ENCODE peak calls at places on chromosomes 2 and 18, in seven cellular contexts. Q, Z, K, L, J, C and B are unnamed samples.
A peak's percentile ranks its signal among the peaks of the same experiment; 100 is the strongest.

GRCh38 chr2:218400930-218401833 is 1.5 kb downstream of the CTDSP1 start:
- DNase-seq in Q (peak; percentile 98), Z (peak; percentile 46), K (peak; percentile 66), L (peak; percentile 38), J (no peak), C (peak; percentile 89), B (peak; percentile 34)

GRCh38 chr18:52903858-52904257 is 563.9 kb downstream of the DCC start:
- DNase-seq in Q (peak; percentile 52), Z (peak; percentile 71), K (peak; percentile 69), L (peak; percentile 35), J (peak; percentile 26), C (no peak), B (peak; percentile 11)

GRCh38 chr2:105576440-105577241 is 168.1 kb upstream of the NCK2 start:
- DNase-seq in Q (no peak), Z (no peak), K (no peak), L (no peak), J (peak; percentile 53), C (no peak), B (peak; percentile 66)

GRCh38 chr2:151347904-151348303 is 9.5 kb upstream of the TNFAIP6 start:
- DNase-seq in Q (no peak), Z (no peak), K (no peak), L (no peak), J (no peak), C (no peak), B (no peak)

GRCh38 chr2:127174176-127174575 is 45.9 kb downstream of the CYP27C1 start:
- DNase-seq in Q (no peak), Z (no peak), K (peak; percentile 24), L (no peak), J (peak; percentile 55), C (peak; percentile 70), B (no peak)

GRCh38 chr18:7417742-7418141 is 149.4 kb upstream of the PTPRM start:
- DNase-seq in Q (no peak), Z (no peak), K (no peak), L (no peak), J (peak; percentile 64), C (no peak), B (no peak)

GRCh38 chr2:79370976-79371550 is 141.8 kb upstream of the CTNNA2 start:
- DNase-seq in Q (no peak), Z (no peak), K (no peak), L (no peak), J (no peak), C (no peak), B (no peak)

GRCh38 chr2:146661494-146662096 is 1183.2 kb upstream of the ACVR2A start:
- DNase-seq in Q (no peak), Z (no peak), K (no peak), L (no peak), J (peak; percentile 56), C (no peak), B (no peak)

GRCh38 chr2:86027196-86027912 is 78.3 kb downstream of the POLR1A start:
- DNase-seq in Q (no peak), Z (no peak), K (no peak), L (no peak), J (no peak), C (no peak), B (no peak)

GRCh38 chr2:70974592-70974991 is 3.8 kb upstream of the ANKRD53 start:
- DNase-seq in Q (no peak), Z (no peak), K (no peak), L (no peak), J (no peak), C (peak; percentile 40), B (no peak)

GRCh38 chr2:218179782-218180181 is 13.0 kb upstream of the CXCR1 start:
- DNase-seq in Q (no peak), Z (no peak), K (no peak), L (no peak), J (no peak), C (no peak), B (no peak)

GRCh38 chr2:74464406-74464805 is 776 bp downstream of the MOGS start:
- DNase-seq in Q (no peak), Z (no peak), K (no peak), L (peak; percentile 8), J (no peak), C (no peak), B (no peak)

GRCh38 chr2:1854747-1855146 is 110.4 kb upstream of the PXDN start:
- DNase-seq in Q (no peak), Z (no peak), K (no peak), L (peak; percentile 70), J (peak; percentile 29), C (no peak), B (no peak)

GRCh38 chr2:72077702-72078169 is 69.9 kb downstream of the CYP26B1 start:
- DNase-seq in Q (no peak), Z (no peak), K (no peak), L (no peak), J (peak; percentile 72), C (no peak), B (no peak)

GRCh38 chr2:241582328-241582727 is 23.8 kb downstream of the BOK start:
- DNase-seq in Q (no peak), Z (no peak), K (no peak), L (no peak), J (no peak), C (no peak), B (no peak)

GRCh38 chr2:38537937-38538525 is 64.7 kb downstream of the HNRNPLL start:
- DNase-seq in Q (no peak), Z (no peak), K (no peak), L (no peak), J (no peak), C (no peak), B (no peak)

GRCh38 chr2:174027956-174028355 is 62.8 kb upstream of the SP3 start:
- DNase-seq in Q (no peak), Z (no peak), K (no peak), L (no peak), J (no peak), C (no peak), B (no peak)

GRCh38 chr18:57434177-57434535 is 1.0 kb upstream of the ONECUT2 start:
- DNase-seq in Q (peak; percentile 63), Z (no peak), K (no peak), L (peak; percentile 6), J (peak; percentile 13), C (no peak), B (no peak)
- H3K4me3 ChIP-seq in Q (peak overlapping the region; percentile 45), Z (no peak overlapping the region), K (no peak overlapping the region), L (no peak overlapping the region), J (peak overlapping the region; percentile 52), C (no peak overlapping the region), B (peak overlapping the region; percentile 54)

GRCh38 chr2:236855866-236856855 is 229.5 kb upstream of the COPS8 start:
- DNase-seq in Q (peak; percentile 41), Z (no peak), K (no peak), L (no peak), J (no peak), C (no peak), B (no peak)

GRCh38 chr2:236856856-236857616 is 228.7 kb upstream of the COPS8 start:
- DNase-seq in Q (peak; percentile 26), Z (no peak), K (no peak), L (no peak), J (no peak), C (no peak), B (peak; percentile 3)

GRCh38 chr2:236859896-236860295 is 225.8 kb upstream of the COPS8 start:
- DNase-seq in Q (peak; percentile 24), Z (no peak), K (no peak), L (no peak), J (no peak), C (no peak), B (no peak)

GRCh38 chr2:236857781-236858180 is 227.9 kb upstream of the COPS8 start:
- DNase-seq in Q (peak; percentile 20), Z (no peak), K (no peak), L (no peak), J (no peak), C (no peak), B (no peak)

DNA sequence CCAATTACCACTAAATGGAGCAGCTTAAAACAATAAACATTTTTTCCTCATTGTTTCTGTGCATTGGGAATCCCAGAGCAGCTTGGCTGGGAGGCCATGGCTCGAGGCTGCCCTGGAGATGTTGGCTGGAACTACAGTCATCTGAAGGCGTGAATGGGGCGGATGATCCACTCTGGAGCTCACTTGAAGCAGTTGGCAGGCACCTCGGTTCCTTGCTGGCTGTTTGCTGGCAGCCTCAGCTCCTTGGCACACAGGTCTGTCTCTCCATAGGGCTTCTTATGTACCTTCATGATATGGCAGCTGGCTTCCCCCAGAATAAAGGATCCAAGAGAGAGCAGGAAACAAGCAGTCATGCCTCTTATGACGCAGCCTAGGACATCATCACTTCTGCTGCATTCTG is 227.0 kb upstream of the COPS8 start:
- DNase-seq in Q (peak; percentile 33), Z (no peak), K (no peak), L (no peak), J (no peak), C (no peak), B (no peak)
- H3K27ac ChIP-seq in Q (no peak overlapping the region), Z (no peak overlapping the region), K (no peak overlapping the region), L (no peak overlapping the region), J (no peak overlapping the region), C (no peak overlapping the region), B (no peak overlapping the region)

GRCh38 chr2:147843421-147843863 is 1.4 kb upstream of the ACVR2A start:
- DNase-seq in Q (no peak), Z (no peak), K (no peak), L (no peak), J (no peak), C (no peak), B (no peak)
- TF ChIP-seq POLR2A in Q (no peak), Z (no peak), K (no peak), L (no peak), J (no peak), C (no peak), B (no peak)

GRCh38 chr2:165294912-165295311 is 55.7 kb downstream of the SCN2A start:
- DNase-seq in Q (no peak), Z (no peak), K (no peak), L (no peak), J (no peak), C (no peak), B (no peak)

GRCh38 chr2:165295643-165296042 is 56.4 kb downstream of the SCN2A start:
- DNase-seq in Q (no peak), Z (no peak), K (no peak), L (no peak), J (no peak), C (no peak), B (no peak)

GRCh38 chr2:165289069-165289468 is 49.9 kb downstream of the SCN2A start:
- DNase-seq in Q (no peak), Z (no peak), K (no peak), L (no peak), J (no peak), C (no peak), B (no peak)

DNA sequence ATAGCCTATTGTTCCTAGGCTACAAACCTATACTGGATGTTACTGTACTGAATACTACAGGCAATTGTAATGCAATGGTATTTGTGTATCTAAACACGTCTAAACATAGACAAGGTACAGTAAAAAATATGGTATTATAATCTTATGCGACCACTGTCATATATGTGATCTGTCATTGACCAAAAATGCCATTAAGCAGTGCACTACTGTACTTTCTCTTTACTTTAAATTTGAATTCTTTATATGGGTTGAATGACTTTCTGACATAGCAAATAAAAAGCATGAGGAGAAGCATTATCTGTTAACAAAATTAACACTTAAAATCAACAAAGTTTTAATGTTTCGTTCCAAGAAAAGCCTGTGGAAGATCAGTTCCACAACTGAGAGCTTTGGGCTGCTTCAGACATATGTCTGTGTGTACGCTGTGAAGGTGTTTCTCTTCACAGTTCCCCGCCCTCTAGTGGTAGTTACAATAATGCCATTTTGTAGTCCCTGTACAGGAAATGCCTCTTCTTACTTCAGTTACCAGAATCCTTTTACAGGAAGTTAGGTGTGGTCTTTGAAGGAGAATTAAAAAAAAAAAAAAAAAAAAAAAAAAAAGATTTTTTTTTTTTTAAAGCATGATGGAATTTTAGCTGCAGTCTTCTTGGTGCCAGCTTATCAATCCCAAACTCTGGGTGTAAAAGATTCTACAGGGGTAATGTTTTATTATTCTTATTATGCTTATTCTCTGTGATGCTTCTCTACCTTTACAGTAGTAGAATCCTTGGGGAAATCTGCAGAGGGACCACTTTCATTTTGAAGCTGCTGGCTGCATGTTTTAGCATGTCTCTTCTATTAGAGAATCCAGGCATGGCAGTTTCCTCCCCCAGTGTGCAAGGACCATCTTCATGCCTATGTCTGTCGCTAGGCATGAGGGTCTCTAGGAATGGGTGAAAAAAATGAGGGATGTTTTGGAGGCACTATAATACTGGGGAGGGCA is 54.5 kb downstream of the SCN2A start:
- DNase-seq in Q (peak; percentile 49), Z (peak; percentile 46), K (peak; percentile 17), L (peak; percentile 18), J (peak; percentile 85), C (no peak), B (peak; percentile 67)
- H3K4me3 ChIP-seq in Q (no peak overlapping the region), Z (no peak overlapping the region), K (no peak overlapping the region), L (no peak overlapping the region), J (no peak overlapping the region), C (no peak overlapping the region), B (no peak overlapping the region)